ENCODE peak calls at places on chromosomes 5 and 9, in ten cellular contexts. V, C, H, A, T, N, F, J, M and Z are unnamed samples.

GRCh38 chr5:98891591-98891990 is 37.2 kb downstream of the CHD1 start:
- DNase-seq in V (no peak), C (no peak), H (peak; percentile 17), A (no peak), T (no peak), N (no peak), F (no peak), J (no peak), M (no peak), Z (no peak)

GRCh38 chr5:51381801-51382507 is 1.3 kb upstream of the ISL1 start:
- DNase-seq in V (no peak), C (no peak), H (no peak), A (no peak), T (peak; percentile 26), N (no peak), F (no peak), J (no peak), M (no peak), Z (no peak)

GRCh38 chr9:96489482-96489979 is 39.6 kb downstream of the HABP4 start:
- DNase-seq in V (no peak), C (no peak), H (no peak), A (no peak), T (no peak), N (no peak), F (no peak), J (no peak), M (no peak), Z (no peak)

GRCh38 chr5:35183243-35183955 is 46.9 kb downstream of the PRLR start:
- DNase-seq in V (no peak), C (peak; percentile 39), H (no peak), A (no peak), T (peak; percentile 31), N (no peak), F (no peak), J (no peak), M (no peak), Z (no peak)

GRCh38 chr9:6413365-6414263 is 615 bp downstream of the UHRF2 start:
- DNase-seq in V (peak; percentile 76), C (no peak), H (peak; percentile 87), A (no peak), T (peak; percentile 77), N (peak; percentile 75), F (peak; percentile 36), J (no peak), M (peak; percentile 93), Z (peak; percentile 22)

GRCh38 chr5:168736201-168736940 is 157.2 kb upstream of the PANK3 start:
- DNase-seq in V (no peak), C (no peak), H (no peak), A (no peak), T (no peak), N (no peak), F (no peak), J (no peak), M (no peak), Z (no peak)

GRCh38 chr5:103014983-103015382 is 105.0 kb downstream of the GIN1 start:
- DNase-seq in V (no peak), C (peak; percentile 37), H (no peak), A (no peak), T (no peak), N (no peak), F (no peak), J (no peak), M (no peak), Z (no peak)

GRCh38 chr9:2620876-2621677 is 510 bp upstream of the VLDLR start:
- DNase-seq in V (peak; percentile 91), C (peak; percentile 78), H (peak; percentile 90), A (peak; percentile 86), T (peak; percentile 88), N (peak; percentile 73), F (no peak), J (peak; percentile 73), M (peak; percentile 83), Z (no peak)

GRCh38 chr9:84953252-84953773 is 283.8 kb downstream of the NTRK2 start:
- DNase-seq in V (no peak), C (no peak), H (no peak), A (no peak), T (no peak), N (no peak), F (no peak), J (no peak), M (no peak), Z (no peak)

GRCh38 chr5:72938206-72938605 is 17.6 kb upstream of the FCHO2 start:
- DNase-seq in V (no peak), C (no peak), H (no peak), A (no peak), T (no peak), N (no peak), F (no peak), J (no peak), M (no peak), Z (no peak)

DNA sequence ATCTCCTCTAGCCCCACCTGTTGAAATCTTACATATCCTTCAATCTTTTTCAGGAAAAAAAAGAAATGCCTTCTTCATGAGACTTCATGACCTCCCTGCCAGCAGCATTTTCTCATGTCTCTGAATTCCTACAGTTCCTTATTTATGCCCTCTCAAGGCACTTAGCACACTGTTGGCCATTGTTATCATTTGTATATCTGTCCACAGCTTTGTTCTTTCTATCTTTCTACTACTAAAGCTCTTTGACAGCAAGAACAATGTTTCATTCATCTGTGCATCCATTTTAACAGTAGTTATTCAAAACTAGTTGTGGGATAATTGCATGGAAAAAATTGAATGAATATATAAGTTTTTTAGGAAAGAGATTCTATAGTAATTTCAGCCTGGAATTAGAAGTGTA is 20.9 kb upstream of the GZMA start:
- DNase-seq in V (no peak), C (no peak), H (no peak), A (no peak), T (no peak), N (no peak), F (no peak), J (no peak), M (no peak), Z (no peak)
- H3K9me3 ChIP-seq in V (no peaks in the 10 kb centered on the region), C (no peaks in the 10 kb centered on the region), H (peaks cover 24% of the 10 kb centered on the region), A (peaks cover 1% of the 10 kb centered on the region), T (no peaks in the 10 kb centered on the region), N (no peaks in the 10 kb centered on the region), F (no peaks in the 10 kb centered on the region), J (peaks cover 22% of the 10 kb centered on the region), M (peaks cover 5% of the 10 kb centered on the region), Z (no peaks in the 10 kb centered on the region)

GRCh38 chr5:83434929-83435328 is 36.6 kb upstream of the VCAN start:
- DNase-seq in V (no peak), C (peak; percentile 17), H (no peak), A (no peak), T (no peak), N (no peak), F (no peak), J (no peak), M (no peak), Z (no peak)
- H3K27ac ChIP-seq in V (no peak overlapping the region), C (no peak overlapping the region), H (no peak overlapping the region), A (peak overlapping the region; percentile 49), T (peak overlapping the region; percentile 10), N (no peak overlapping the region), F (no peak overlapping the region), J (no peak overlapping the region), M (no peak overlapping the region), Z (no peak overlapping the region)

DNA sequence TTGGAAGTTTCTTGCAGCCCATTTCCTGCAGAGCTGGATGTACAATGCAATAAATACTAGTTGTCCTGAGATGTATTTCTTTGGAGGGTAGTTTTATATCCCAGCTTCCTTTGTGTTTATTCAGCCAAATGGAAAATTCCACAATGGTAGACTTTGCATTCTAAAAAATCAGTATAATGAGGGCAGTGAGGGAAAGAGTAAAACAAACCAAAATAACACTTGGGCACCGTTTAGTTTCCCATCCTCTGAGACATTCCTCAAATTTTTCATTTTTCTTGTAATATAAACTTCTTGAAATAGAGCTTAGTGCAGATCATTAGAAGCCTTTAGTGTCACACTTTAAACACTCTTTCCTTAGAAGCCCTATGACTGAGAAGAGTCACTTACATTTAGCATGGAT is 379.4 kb downstream of the EBF1 start:
- DNase-seq in V (no peak), C (no peak), H (no peak), A (no peak), T (no peak), N (no peak), F (no peak), J (no peak), M (no peak), Z (no peak)
- H3K4me3 ChIP-seq in V (no peak overlapping the region), C (no peak overlapping the region), H (no peak overlapping the region), A (no peak overlapping the region), T (no peak overlapping the region), N (no peak overlapping the region), F (no peak overlapping the region), J (no peak overlapping the region), M (no peak overlapping the region), Z (no peak overlapping the region)

GRCh38 chr5:83444445-83444844 is 27.1 kb upstream of the VCAN start:
- DNase-seq in V (no peak), C (no peak), H (no peak), A (no peak), T (no peak), N (no peak), F (no peak), J (no peak), M (no peak), Z (no peak)

GRCh38 chr5:83436276-83436675 is 35.3 kb upstream of the VCAN start:
- DNase-seq in V (no peak), C (no peak), H (no peak), A (no peak), T (no peak), N (no peak), F (no peak), J (no peak), M (no peak), Z (no peak)

GRCh38 chr5:83443539-83443938 is 28.0 kb upstream of the VCAN start:
- DNase-seq in V (no peak), C (no peak), H (no peak), A (no peak), T (no peak), N (no peak), F (no peak), J (no peak), M (no peak), Z (no peak)

GRCh38 chr5:83441752-83442151 is 29.8 kb upstream of the VCAN start:
- DNase-seq in V (no peak), C (no peak), H (no peak), A (no peak), T (no peak), N (no peak), F (no peak), J (no peak), M (no peak), Z (no peak)

GRCh38 chr5:83440826-83441225 is 30.7 kb upstream of the VCAN start:
- DNase-seq in V (no peak), C (peak; percentile 77), H (no peak), A (no peak), T (no peak), N (no peak), F (no peak), J (no peak), M (no peak), Z (no peak)
- H3K9me3 ChIP-seq in V (no peaks in the 10 kb centered on the region), C (no peaks in the 10 kb centered on the region), H (peaks cover 5% of the 10 kb centered on the region), A (no peaks in the 10 kb centered on the region), T (no peaks in the 10 kb centered on the region), N (no peaks in the 10 kb centered on the region), F (no peaks in the 10 kb centered on the region), J (no peaks in the 10 kb centered on the region), M (peaks cover 4% of the 10 kb centered on the region), Z (no peaks in the 10 kb centered on the region)

DNA sequence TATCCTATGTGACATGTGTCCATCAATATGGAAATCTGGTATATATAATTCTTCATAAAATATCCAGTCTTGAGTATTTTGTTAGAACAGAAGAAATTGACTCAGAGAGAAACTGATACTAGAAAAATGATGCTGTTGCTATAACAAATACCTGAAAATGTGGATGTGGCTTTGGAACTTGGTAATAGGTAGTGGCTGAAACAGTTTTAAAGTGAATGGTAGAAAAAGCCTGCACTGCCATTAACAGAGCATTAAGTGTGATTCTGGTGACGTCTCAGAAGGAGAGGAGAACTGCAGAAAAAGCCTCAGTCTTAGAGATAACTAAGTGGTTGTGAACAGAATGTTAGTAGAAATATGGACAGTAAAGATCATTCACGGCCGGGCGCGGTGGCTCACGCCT is 634.9 kb upstream of the ZNF608 start:
- DNase-seq in V (no peak), C (no peak), H (no peak), A (no peak), T (no peak), N (no peak), F (no peak), J (no peak), M (no peak), Z (no peak)
- H3K27ac ChIP-seq in V (no peak overlapping the region), C (no peak overlapping the region), H (no peak overlapping the region), A (no peak overlapping the region), T (no peak overlapping the region), N (no peak overlapping the region), F (no peak overlapping the region), J (no peak overlapping the region), M (no peak overlapping the region), Z (no peak overlapping the region)